ENCODE peak calls at places on chromosomes 16 and 17, in four cellular contexts. U is GM23248, L is HCT116, K is K562. Y is an unnamed sample.

GRCh38 chr17:78357177-78357586 is 2.7 kb downstream of the SOCS3 start:
- DNase-seq in U (peak; percentile 79), L (no peak), K (no peak), Y (no peak)

GRCh38 chr16:53067675-53068074 is 12.9 kb downstream of the CHD9 start:
- DNase-seq in U (no peak), L (no peak), K (no peak), Y (no peak)

GRCh38 chr17:4186244-4186920 is 43.4 kb downstream of the CYB5D2 start:
- DNase-seq in U (no peak), L (no peak), K (no peak), Y (no peak)

GRCh38 chr16:62678796-62679195 is 642.6 kb upstream of the CDH8 start:
- DNase-seq in U (no peak), L (no peak), K (no peak), Y (no peak)

GRCh38 chr16:49094471-49094870 is 187.2 kb downstream of the CBLN1 start:
- DNase-seq in U (no peak), L (no peak), K (no peak), Y (no peak)

GRCh38 chr17:79740413-79740812 is 9.7 kb downstream of the ENPP7 start:
- DNase-seq in U (no peak), L (no peak), K (no peak), Y (no peak)

GRCh38 chr16:28494141-28494851 is at the start of gene APOBR:
- DNase-seq in U (no peak), L (no peak), K (peak; percentile 30), Y (no peak)

GRCh38 chr16:12283596-12283995 is 307.1 kb downstream of the SNX29 start:
- DNase-seq in U (no peak), L (no peak), K (no peak), Y (no peak)

GRCh38 chr17:42286411-42287295 is 1.6 kb upstream of the STAT5A start:
- DNase-seq in U (peak; percentile 30), L (no peak), K (no peak), Y (peak; percentile 49)

GRCh38 chr16:23557779-23558330 is 328 bp downstream of the UBFD1 start:
- DNase-seq in U (peak; percentile 68), L (no peak), K (no peak), Y (no peak)

GRCh38 chr17:63405020-63405419 is 41.1 kb downstream of the CYB561 start:
- DNase-seq in U (no peak), L (no peak), K (no peak), Y (no peak)

GRCh38 chr16:62832214-62832613 is 796.0 kb upstream of the CDH8 start:
- DNase-seq in U (no peak), L (no peak), K (no peak), Y (no peak)

GRCh38 chr17:17305282-17305801 is 2.2 kb downstream of the NT5M start:
- DNase-seq in U (no peak), L (no peak), K (peak; percentile 52), Y (no peak)

GRCh38 chr17:17304521-17304985 is 1.4 kb downstream of the NT5M start:
- DNase-seq in U (no peak), L (no peak), K (peak; percentile 26), Y (no peak)

GRCh38 chr17:17306181-17306580 is 3.0 kb downstream of the NT5M start:
- DNase-seq in U (no peak), L (no peak), K (no peak), Y (no peak)

GRCh38 chr17:17303010-17303846 is at the start of gene NT5M:
- DNase-seq in U (peak; percentile 92), L (no peak), K (peak; percentile 84), Y (peak; percentile 91)

GRCh38 chr17:17303847-17304490 is 796 bp downstream of the NT5M start:
- DNase-seq in U (no peak), L (no peak), K (peak; percentile 63), Y (no peak)
- H3K9ac ChIP-seq in U (peak overlapping the region; percentile 74), L (peak overlapping the region; percentile 72), K (peak overlapping the region; percentile 85), Y (no peak overlapping the region)

DNA sequence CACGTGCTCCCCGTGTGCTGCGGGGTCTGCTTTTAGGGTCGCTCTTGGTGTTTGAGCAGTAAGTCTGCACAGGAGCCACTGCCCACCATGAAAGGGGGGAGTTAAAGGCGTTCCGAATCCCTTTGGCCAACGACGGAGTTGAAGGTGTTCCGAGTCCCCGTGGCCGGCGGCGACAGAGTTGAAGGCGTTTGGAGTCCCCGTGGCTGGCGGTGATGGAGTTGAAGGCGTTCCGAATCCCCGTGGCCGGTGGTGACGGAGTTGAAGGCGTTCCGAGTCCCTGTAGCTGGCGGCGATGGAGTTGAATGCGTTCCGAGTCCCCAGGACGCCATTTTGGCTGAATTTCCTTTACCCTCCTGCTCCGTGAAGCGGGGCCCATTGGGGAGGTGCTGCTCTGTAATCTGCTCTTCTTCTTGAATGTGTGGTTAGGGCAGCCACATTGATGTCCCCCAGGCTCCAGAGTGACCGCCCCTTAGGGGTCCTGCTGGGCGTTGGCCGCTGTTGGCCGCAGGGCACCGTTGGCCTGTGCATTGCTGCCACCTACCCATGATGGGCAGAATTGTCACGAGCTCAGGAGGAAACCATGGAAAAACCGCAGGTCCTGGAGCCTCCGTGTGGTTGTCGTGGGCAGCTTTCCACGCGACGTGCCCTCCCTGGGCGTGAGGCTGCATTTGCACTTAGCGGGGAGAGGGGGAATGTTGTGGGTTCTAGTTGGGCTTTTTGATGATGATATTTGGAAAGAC is 73.7 kb upstream of the ZNF750 start:
- DNase-seq in U (no peak), L (no peak), K (no peak), Y (no peak)
- H3K9ac ChIP-seq in U (no peak overlapping the region), L (no peak overlapping the region), K (no peak overlapping the region), Y (no peak overlapping the region)

GRCh38 chr16:14310519-14310991 is 239.4 kb downstream of the MRTFB start:
- DNase-seq in U (peak; percentile 67), L (no peak), K (peak; percentile 52), Y (peak; percentile 81)

GRCh38 chr16:14308357-14308723 is 237.2 kb downstream of the MRTFB start:
- DNase-seq in U (peak; percentile 23), L (no peak), K (no peak), Y (no peak)

GRCh38 chr16:14307623-14308356 is 236.7 kb downstream of the MRTFB start:
- DNase-seq in U (peak; percentile 86), L (no peak), K (no peak), Y (peak; percentile 73)

GRCh38 chr16:14309906-14310305 is 238.8 kb downstream of the MRTFB start:
- DNase-seq in U (peak; percentile 95), L (no peak), K (no peak), Y (peak; percentile 64)

DNA sequence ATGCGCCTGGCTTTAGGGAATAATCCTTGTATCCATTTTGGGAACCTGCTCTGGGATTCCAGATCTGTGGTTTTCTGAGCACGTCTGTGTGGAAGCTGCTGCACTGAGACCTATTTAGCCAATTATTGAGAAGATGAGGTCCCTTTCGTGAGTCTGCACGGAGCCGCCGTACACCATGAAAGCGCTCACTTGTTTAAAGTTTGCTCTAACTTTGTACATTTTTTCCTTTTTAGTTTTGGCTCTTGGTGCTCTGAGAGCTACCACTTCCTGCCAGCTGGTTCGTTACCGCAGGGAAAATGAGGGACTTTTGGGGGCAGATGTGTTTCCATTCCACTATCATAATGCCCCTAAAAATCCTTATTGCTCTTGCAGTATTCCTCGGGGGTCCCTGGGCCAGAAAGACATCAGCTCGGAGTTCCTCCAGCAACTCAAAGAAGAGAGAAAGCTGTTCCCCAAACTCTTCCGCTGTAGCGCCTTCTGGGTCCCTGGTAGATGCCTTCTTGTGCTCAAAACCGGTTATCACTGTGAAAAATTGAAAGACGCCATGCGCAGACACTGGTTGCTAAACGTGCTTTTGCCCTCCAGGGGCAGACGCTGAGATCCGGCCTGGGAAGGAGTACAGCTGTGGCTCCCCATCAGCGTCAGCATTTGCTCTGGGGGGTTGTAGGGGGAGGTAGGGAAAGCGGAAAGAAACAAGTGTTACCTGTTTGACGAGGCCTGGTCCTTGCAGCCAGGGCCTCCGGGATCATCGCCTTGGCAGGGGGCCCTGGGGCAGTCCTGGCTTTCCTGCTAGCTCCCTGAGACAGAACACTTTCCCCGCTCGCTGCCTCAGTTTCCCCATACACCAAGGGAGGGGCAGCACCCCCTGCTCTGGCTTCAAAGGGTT is 238.1 kb downstream of the MRTFB start:
- DNase-seq in U (peak; percentile 57), L (no peak), K (no peak), Y (peak; percentile 85)
- H3K9ac ChIP-seq in U (peak overlapping the region; percentile 66), L (peak overlapping the region; percentile 64), K (no peak overlapping the region), Y (no peak overlapping the region)

GRCh38 chr17:30378797-30379302 is at the start of gene CPD:
- DNase-seq in U (peak; percentile 99), L (peak; percentile 81), K (peak; percentile 100), Y (peak; percentile 100)

GRCh38 chr17:30379303-30380105 is 777 bp downstream of the CPD start:
- DNase-seq in U (peak; percentile 40), L (no peak), K (peak; percentile 21), Y (peak; percentile 77)

GRCh38 chr17:30378191-30378796 is 433 bp upstream of the CPD start:
- DNase-seq in U (peak; percentile 76), L (no peak), K (peak; percentile 54), Y (peak; percentile 81)

GRCh38 chr17:30380643-30381419 is 2.1 kb downstream of the CPD start:
- DNase-seq in U (peak; percentile 23), L (no peak), K (no peak), Y (no peak)

DNA sequence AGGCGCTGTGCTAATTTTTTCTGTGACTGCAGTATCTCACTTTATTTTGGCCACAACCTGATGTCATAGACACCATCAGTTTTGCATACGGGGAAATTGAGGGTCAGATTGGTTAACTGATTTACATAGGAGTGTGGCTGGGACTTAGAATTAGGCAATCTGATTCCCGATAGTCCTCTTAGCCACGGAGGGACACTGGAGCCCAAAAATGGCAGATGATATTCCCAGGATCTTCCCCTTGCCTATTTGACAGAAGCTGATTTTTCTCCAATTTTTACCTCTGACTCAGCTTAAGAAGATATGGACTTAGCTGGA is 1.3 kb downstream of the CPD start:
- DNase-seq in U (peak; percentile 52), L (no peak), K (no peak), Y (no peak)
- H3K9ac ChIP-seq in U (peak overlapping the region; percentile 88), L (peak overlapping the region; percentile 70), K (peak overlapping the region; percentile 57), Y (no peak overlapping the region)

GRCh38 chr17:76263896-76264295 is 1.3 kb upstream of the UBALD2 start:
- DNase-seq in U (no peak), L (no peak), K (no peak), Y (no peak)
- H3K9ac ChIP-seq in U (peak overlapping the region; percentile 56), L (no peak overlapping the region), K (no peak overlapping the region), Y (no peak overlapping the region)

GRCh38 chr16:3063617-3064389 is 1.6 kb upstream of the IL32 start:
- DNase-seq in U (no peak), L (no peak), K (no peak), Y (no peak)
- H3K9ac ChIP-seq in U (no peak overlapping the region), L (no peak overlapping the region), K (no peak overlapping the region), Y (no peak overlapping the region)